ENCODE peak calls at places on chromosomes 3 and 15, in five cellular contexts. T, S, Y, Z and R are unnamed samples.

GRCh38 chr15:22978691-22979068 is 1.5 kb downstream of the CYFIP1 start:
- DNase-seq in Z (peak), T (no peak), Y (no peak), S (no peak), R (no peak)

GRCh38 chr15:101522621-101523559 is 33.4 kb upstream of the PCSK6 start:
- DNase-seq in S (peak), T (no peak), Y (no peak), Z (no peak), R (no peak)

GRCh38 chr3:155809181-155809580 is 3.1 kb upstream of the C3orf33 start:
- DNase-seq in S (no peak), T (no peak), Y (no peak), Z (no peak), R (no peak)

GRCh38 chr3:119170821-119171220 is 2.6 kb upstream of the UPK1B start:
- DNase-seq in T (no peak), S (no peak), Y (no peak), Z (no peak), R (no peak)

GRCh38 chr15:80154336-80154735 is 1.5 kb downstream of the FAH start:
- DNase-seq in S (no peak), Y (no peak), Z (no peak), T (no peak), R (no peak)

GRCh38 chr3:187822402-187822801 is 77.1 kb upstream of the BCL6 start:
- DNase-seq in Y (no peak), T (no peak), Z (no peak), S (no peak), R (no peak)

GRCh38 chr3:42052132-42052866 is 38.9 kb upstream of the TRAK1 start:
- DNase-seq in Y (no peak), Z (peak), T (no peak), S (no peak), R (no peak)

GRCh38 chr15:25185156-25185710 is 230.4 kb downstream of the SNRPN start:
- DNase-seq in S (peak), T (peak), Y (peak), Z (peak), R (no peak)

GRCh38 chr3:3705090-3705775 is 94.0 kb upstream of the LRRN1 start:
- DNase-seq in Y (peak), S (peak), T (no peak), Z (no peak), R (no peak)

GRCh38 chr3:4814302-4814903 is 164.8 kb upstream of the BHLHE40 start:
- DNase-seq in S (no peak), T (peak), Z (no peak), Y (peak), R (no peak)

GRCh38 chr3:12353796-12354505 is 65.1 kb downstream of the PPARG start:
- DNase-seq in Z (no peak), Y (no peak), S (no peak), T (no peak), R (no peak)

GRCh38 chr15:48940508-48940907 is 23.2 kb downstream of the SHC4 start:
- DNase-seq in T (no peak), S (no peak), Z (no peak), Y (no peak), R (no peak)

GRCh38 chr3:30206051-30206450 is 400.4 kb upstream of the TGFBR2 start:
- DNase-seq in Y (no peak), S (no peak), Z (no peak), T (no peak), R (no peak)

GRCh38 chr3:36679384-36680200 is 84.8 kb downstream of the DCLK3 start:
- DNase-seq in Y (no peak), S (no peak), T (no peak), Z (no peak), R (no peak)

GRCh38 chr15:89399390-89400120 is 64.9 kb upstream of the POLG start:
- DNase-seq in Z (no peak), S (peak), Y (no peak), T (no peak), R (peak)

GRCh38 chr15:26382416-26383086 is 390.3 kb downstream of the GABRB3 start:
- DNase-seq in S (no peak), Y (no peak), Z (no peak), T (no peak), R (no peak)

GRCh38 chr3:56878046-56878445 is 76.3 kb upstream of the ARHGEF3 start:
- DNase-seq in S (no peak), Z (no peak), T (no peak), Y (no peak), R (no peak)

GRCh38 chr3:107545680-107546120 is 22.9 kb downstream of the BBX start:
- DNase-seq in S (no peak), Y (no peak), T (no peak), Z (no peak), R (no peak)

GRCh38 chr15:72358532-72359180 is 17.2 kb downstream of the HEXA start:
- DNase-seq in Y (peak), S (no peak), T (peak), Z (peak), R (no peak)

GRCh38 chr3:38102073-38102844 is 34.7 kb downstream of the ACAA1 start:
- DNase-seq in T (no peak), Z (no peak), S (no peak), Y (no peak), R (no peak)

GRCh38 chr3:154018100-154018696 is 103.0 kb upstream of the ARHGEF26 start:
- DNase-seq in T (no peak), Z (no peak), Y (no peak), S (peak), R (peak)

GRCh38 chr15:100595964-100596363 is 6.0 kb downstream of the LINS1 start:
- DNase-seq in Z (no peak), T (no peak), Y (no peak), S (no peak), R (no peak)

GRCh38 chr3:197555281-197556261 is at the start of gene BDH1:
- DNase-seq in Y (no peak), S (peak), T (no peak), Z (no peak), R (peak)

GRCh38 chr15:75508741-75509532 is 57.4 kb upstream of the SIN3A start:
- DNase-seq in Z (no peak), T (no peak), S (peak), Y (no peak), R (no peak)

GRCh38 chr15:48541659-48542334 is 103.7 kb downstream of the FBN1 start:
- DNase-seq in T (peak), S (no peak), Y (no peak), Z (no peak), R (no peak)

GRCh38 chr3:179558742-179559364 is 3.9 kb upstream of the ACTL6A start:
- DNase-seq in T (peak), S (peak), Z (peak), Y (peak), R (peak)

GRCh38 chr3:159929181-159929893 is 59.3 kb upstream of the IL12A start:
- DNase-seq in S (no peak), Y (no peak), Z (no peak), T (no peak), R (no peak)

GRCh38 chr15:29410342-29410741 is 140.7 kb upstream of the NSMCE3 start:
- DNase-seq in S (peak), Z (no peak), T (no peak), Y (no peak), R (no peak)

GRCh38 chr3:161549251-161549650 is 52.6 kb downstream of the OTOL1 start:
- DNase-seq in T (no peak), Z (no peak), Y (no peak), S (no peak), R (no peak)

GRCh38 chr3:186589856-186590579 is 19.5 kb downstream of the DNAJB11 start:
- DNase-seq in Z (no peak), Y (no peak), S (no peak), T (no peak), R (no peak)

GRCh38 chr15:29090617-29091466 is 178.8 kb downstream of the NSMCE3 start:
- DNase-seq in S (peak), T (peak), Z (peak), Y (no peak), R (peak)

GRCh38 chr3:60309539-60310268 is 941.5 kb downstream of the FHIT start:
- DNase-seq in S (no peak), Y (no peak), T (no peak), Z (no peak), R (no peak)

GRCh38 chr15:71386448-71387236 is 271.4 kb downstream of the THSD4 start:
- DNase-seq in Z (no peak), T (no peak), Y (no peak), S (no peak), R (no peak)

GRCh38 chr3:187994221-187995085 is 159.5 kb upstream of the LPP start:
- DNase-seq in Y (no peak), S (no peak), Z (no peak), T (no peak), R (no peak)

GRCh38 chr3:123119802-123120201 is 53.0 kb downstream of the PDIA5 start:
- DNase-seq in Z (no peak), Y (no peak), S (peak), T (no peak), R (no peak)

GRCh38 chr15:31016446-31016915 is 25.1 kb upstream of the MTMR10 start:
- DNase-seq in Z (no peak), S (no peak), Y (no peak), T (no peak), R (no peak)

GRCh38 chr3:29597376-29598008 is 316.6 kb downstream of the RBMS3 start:
- DNase-seq in T (no peak), Z (no peak), Y (no peak), S (no peak), R (no peak)

GRCh38 chr3:21647961-21648360 is 103.0 kb downstream of the ZNF385D start:
- DNase-seq in T (no peak), Y (no peak), Z (no peak), S (peak), R (peak)

GRCh38 chr3:42493126-42493797 is 9.2 kb upstream of the VIPR1 start:
- DNase-seq in Y (no peak), Z (peak), T (no peak), S (no peak), R (no peak)

GRCh38 chr3:183208260-183208659 is 44.8 kb upstream of the B3GNT5 start:
- DNase-seq in S (no peak), Z (no peak), T (no peak), Y (no peak), R (no peak)
- H3K4me3 ChIP-seq in S (peak), Z (no peak), T (no peak), Y (no peak), R (no peak)

DNA sequence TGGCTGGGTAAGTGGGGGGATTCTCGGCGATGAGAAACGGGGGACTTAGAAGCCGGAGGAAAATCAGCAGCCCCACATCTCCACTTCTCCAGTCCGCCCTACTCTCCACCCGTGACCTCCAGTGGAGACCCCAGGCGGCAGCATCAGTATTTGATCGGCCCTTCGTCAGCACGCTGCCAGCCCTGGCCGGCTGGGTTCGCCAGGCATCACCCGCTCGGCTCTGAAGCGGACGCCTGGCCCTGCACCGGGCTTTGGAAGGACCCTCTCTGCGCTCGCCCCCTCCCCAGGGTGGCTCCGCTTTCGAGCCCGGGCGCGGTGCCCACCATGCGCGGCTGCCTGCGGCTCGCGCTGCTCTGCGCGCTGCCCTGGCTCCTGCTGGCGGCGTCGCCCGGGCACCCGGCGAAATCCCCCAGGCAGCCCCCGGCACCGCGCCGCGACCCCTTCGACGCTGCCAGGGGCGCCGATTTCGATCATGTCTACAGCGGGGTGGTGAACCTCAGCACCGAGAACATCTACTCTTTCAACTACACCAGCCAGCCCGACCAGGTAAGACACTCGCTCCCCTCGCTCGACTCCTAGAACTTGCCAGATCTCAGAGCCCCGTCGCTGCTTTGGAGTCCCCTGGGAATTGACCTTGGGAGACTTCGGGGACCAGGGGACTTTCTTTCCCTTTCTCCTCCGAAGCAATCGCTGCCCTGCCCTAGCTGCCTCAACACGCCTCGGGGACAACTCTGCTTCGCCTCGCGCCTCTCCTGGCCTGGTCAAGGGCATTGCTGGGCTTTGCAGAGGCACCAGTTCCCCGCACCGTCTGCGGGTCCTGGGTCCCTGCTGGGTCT is 561 bp downstream of the SIDT1 start:
- DNase-seq in Y (no peak), T (peak), S (peak), Z (no peak), R (peak)
- TF ChIP-seq CTCF in Y (no peak), T (no peak), S (no peak), Z (no peak), R (no peak)

GRCh38 chr3:14432996-14433572 is 30.7 kb downstream of the SLC6A6 start:
- DNase-seq in T (no peak), Z (no peak), S (no peak), Y (no peak), R (no peak)

GRCh38 chr3:14434105-14434504 is 31.7 kb downstream of the SLC6A6 start:
- DNase-seq in Z (no peak), S (no peak), Y (no peak), T (no peak), R (no peak)

GRCh38 chr3:14435175-14436011 is 33.0 kb downstream of the SLC6A6 start:
- DNase-seq in T (no peak), Z (no peak), S (no peak), Y (no peak), R (no peak)

GRCh38 chr3:14436954-14437281 is 34.5 kb downstream of the SLC6A6 start:
- DNase-seq in S (no peak), Z (no peak), T (no peak), Y (no peak), R (no peak)

GRCh38 chr3:14434541-14435151 is 32.2 kb downstream of the SLC6A6 start:
- DNase-seq in Z (no peak), T (no peak), Y (peak), S (no peak), R (no peak)
- H3K27ac ChIP-seq in Z (no peak), T (peak), Y (peak), S (no peak), R (no peak)

GRCh38 chr3:69032137-69032536 is 18.7 kb upstream of the EOGT start:
- DNase-seq in Y (no peak), T (no peak), Z (no peak), S (no peak), R (no peak)
- H3K4me3 ChIP-seq in Y (no peak), T (no peak), Z (no peak), S (no peak), R (no peak)